ENCODE peak calls at places on chromosomes 7 and 10, in four cellular contexts. U, H, F and X are unnamed samples.
A peak's percentile ranks its signal among the peaks of the same experiment; 100 is the strongest.

GRCh38 chr10:92240289-92241157 is 50.4 kb downstream of the CPEB3 start:
- DNase-seq in H (peak; percentile 25), F (peak; percentile 54), U (peak; percentile 35), X (peak; percentile 60)

GRCh38 chr7:628041-628763 is 98.3 kb upstream of the DNAAF5 start:
- DNase-seq in U (no peak), H (no peak), F (no peak), X (no peak)

GRCh38 chr7:159030490-159031134 is 114.1 kb downstream of the VIPR2 start:
- DNase-seq in U (no peak), F (no peak), H (no peak), X (no peak)

GRCh38 chr10:84097787-84098353 is 41.4 kb upstream of the GHITM start:
- DNase-seq in F (peak; percentile 15), H (no peak), U (peak; percentile 13), X (no peak)

GRCh38 chr7:130904031-130904757 is 170.2 kb upstream of the KLF14 start:
- DNase-seq in F (no peak), H (no peak), U (peak; percentile 86), X (peak; percentile 93)

GRCh38 chr7:5677538-5678294 is 103.7 kb downstream of the RNF216 start:
- DNase-seq in H (no peak), F (peak; percentile 54), U (peak; percentile 70), X (peak; percentile 76)

GRCh38 chr7:154841731-154842331 is 161.1 kb downstream of the PAXIP1 start:
- DNase-seq in F (peak; percentile 14), U (no peak), H (no peak), X (no peak)

GRCh38 chr10:70891636-70892035 is 3.3 kb upstream of the PCBD1 start:
- DNase-seq in H (no peak), F (no peak), U (no peak), X (peak; percentile 23)

GRCh38 chr7:114923403-114923713 is 1.5 kb downstream of the MDFIC start:
- DNase-seq in U (no peak), F (no peak), H (no peak), X (no peak)

GRCh38 chr10:77756319-77757232 is 119.0 kb upstream of the KCNMA1 start:
- DNase-seq in H (no peak), F (peak; percentile 27), U (peak; percentile 75), X (peak; percentile 82)

GRCh38 chr10:71213761-71214440 is 1.5 kb downstream of the UNC5B start:
- DNase-seq in H (no peak), U (peak; percentile 22), F (no peak), X (peak; percentile 53)

GRCh38 chr7:95669513-95669912 is 73.2 kb upstream of the PDK4 start:
- DNase-seq in H (no peak), F (no peak), U (no peak), X (no peak)

GRCh38 chr7:732094-732541 is 5.0 kb upstream of the PRKAR1B start:
- DNase-seq in H (no peak), U (no peak), F (no peak), X (no peak)

GRCh38 chr7:25359471-25360059 is 131.3 kb upstream of the NPVF start:
- DNase-seq in F (no peak), U (no peak), H (no peak), X (no peak)

GRCh38 chr10:110395350-110396283 is 90.9 kb upstream of the SMNDC1 start:
- DNase-seq in H (no peak), U (peak; percentile 63), F (no peak), X (peak; percentile 89)

GRCh38 chr7:138254444-138254843 is 178.2 kb downstream of the AKR1D1 start:
- DNase-seq in U (no peak), H (no peak), F (no peak), X (no peak)

GRCh38 chr7:38951213-38951612 is 26.5 kb upstream of the POU6F2 start:
- DNase-seq in F (no peak), H (no peak), U (no peak), X (no peak)

GRCh38 chr7:41459183-41459582 is 243.7 kb downstream of the INHBA start:
- DNase-seq in U (no peak), F (no peak), H (no peak), X (no peak)